ENCODE peak calls at places on chromosomes 11 and 22, in nine cellular contexts. One of them, this sample, is unnamed.

GRCh38 chr11:18743900-18744514 is 18.0 kb upstream of the IGSF22 start:
- DNase-seq in COR-L47: no peak
- DNase-seq in effector memory CD4-positive, alpha-beta T cell: no peak
- DNase-seq in activated naive CD8-positive, alpha-beta T cell treated with anti-CD3 and anti-CD28 coated beads, Interleukin-2, amount 50 U/mL, for 24 hours: no peak
- DNase-seq in Daoy: no peak
- DNase-seq in IMR-90: no peak
- DNase-seq in A172: no peak
- DNase-seq in stimulated activated CD8-positive, alpha-beta memory T cell treated with anti-CD3 and anti-CD28 coated beads, Interleukin-12 subunit alpha, Interleukin-12 subunit beta, amount 100 ng/mL, for 4 hours: no peak
- DNase-seq in skeletal muscle cell: no peak
- DNase-seq in this sample: no peak

GRCh38 chr11:795638-796564 is 2.2 kb downstream of the SLC25A22 start:
- DNase-seq in COR-L47: peak
- DNase-seq in effector memory CD4-positive, alpha-beta T cell: peak
- DNase-seq in activated naive CD8-positive, alpha-beta T cell treated with anti-CD3 and anti-CD28 coated beads, Interleukin-2, amount 50 U/mL, for 24 hours: peak
- DNase-seq in Daoy: peak
- DNase-seq in IMR-90: peak
- DNase-seq in A172: peak
- DNase-seq in stimulated activated CD8-positive, alpha-beta memory T cell treated with anti-CD3 and anti-CD28 coated beads, Interleukin-12 subunit alpha, Interleukin-12 subunit beta, amount 100 ng/mL, for 4 hours: peak
- DNase-seq in skeletal muscle cell: peak
- DNase-seq in this sample: peak

GRCh38 chr11:134100171-134100570 is 31.3 kb downstream of the JAM3 start:
- DNase-seq in COR-L47: no peak
- DNase-seq in effector memory CD4-positive, alpha-beta T cell: no peak
- DNase-seq in activated naive CD8-positive, alpha-beta T cell treated with anti-CD3 and anti-CD28 coated beads, Interleukin-2, amount 50 U/mL, for 24 hours: no peak
- DNase-seq in Daoy: no peak
- DNase-seq in IMR-90: no peak
- DNase-seq in A172: no peak
- DNase-seq in stimulated activated CD8-positive, alpha-beta memory T cell treated with anti-CD3 and anti-CD28 coated beads, Interleukin-12 subunit alpha, Interleukin-12 subunit beta, amount 100 ng/mL, for 4 hours: no peak
- DNase-seq in skeletal muscle cell: no peak
- DNase-seq in this sample: no peak

GRCh38 chr11:28464252-28464867 is 356.2 kb downstream of the METTL15 start:
- DNase-seq in COR-L47: no peak
- DNase-seq in effector memory CD4-positive, alpha-beta T cell: no peak
- DNase-seq in activated naive CD8-positive, alpha-beta T cell treated with anti-CD3 and anti-CD28 coated beads, Interleukin-2, amount 50 U/mL, for 24 hours: no peak
- DNase-seq in Daoy: no peak
- DNase-seq in IMR-90: peak
- DNase-seq in A172: no peak
- DNase-seq in stimulated activated CD8-positive, alpha-beta memory T cell treated with anti-CD3 and anti-CD28 coated beads, Interleukin-12 subunit alpha, Interleukin-12 subunit beta, amount 100 ng/mL, for 4 hours: no peak
- DNase-seq in skeletal muscle cell: peak
- DNase-seq in this sample: no peak

GRCh38 chr11:78420796-78421209 is 3.2 kb upstream of the GAB2 start:
- DNase-seq in COR-L47: no peak
- DNase-seq in effector memory CD4-positive, alpha-beta T cell: no peak
- DNase-seq in activated naive CD8-positive, alpha-beta T cell treated with anti-CD3 and anti-CD28 coated beads, Interleukin-2, amount 50 U/mL, for 24 hours: peak
- DNase-seq in Daoy: peak
- DNase-seq in IMR-90: peak
- DNase-seq in A172: peak
- DNase-seq in stimulated activated CD8-positive, alpha-beta memory T cell treated with anti-CD3 and anti-CD28 coated beads, Interleukin-12 subunit alpha, Interleukin-12 subunit beta, amount 100 ng/mL, for 4 hours: peak
- DNase-seq in skeletal muscle cell: peak
- DNase-seq in this sample: no peak

GRCh38 chr11:117189941-117190544 is 9.1 kb upstream of the TAGLN start:
- DNase-seq in COR-L47: no peak
- DNase-seq in effector memory CD4-positive, alpha-beta T cell: no peak
- DNase-seq in activated naive CD8-positive, alpha-beta T cell treated with anti-CD3 and anti-CD28 coated beads, Interleukin-2, amount 50 U/mL, for 24 hours: no peak
- DNase-seq in Daoy: no peak
- DNase-seq in IMR-90: no peak
- DNase-seq in A172: no peak
- DNase-seq in stimulated activated CD8-positive, alpha-beta memory T cell treated with anti-CD3 and anti-CD28 coated beads, Interleukin-12 subunit alpha, Interleukin-12 subunit beta, amount 100 ng/mL, for 4 hours: no peak
- DNase-seq in skeletal muscle cell: no peak
- DNase-seq in this sample: no peak

GRCh38 chr11:46537121-46537520 is 56.7 kb downstream of the AMBRA1 start:
- DNase-seq in COR-L47: no peak
- DNase-seq in effector memory CD4-positive, alpha-beta T cell: no peak
- DNase-seq in activated naive CD8-positive, alpha-beta T cell treated with anti-CD3 and anti-CD28 coated beads, Interleukin-2, amount 50 U/mL, for 24 hours: no peak
- DNase-seq in Daoy: no peak
- DNase-seq in IMR-90: peak
- DNase-seq in A172: no peak
- DNase-seq in stimulated activated CD8-positive, alpha-beta memory T cell treated with anti-CD3 and anti-CD28 coated beads, Interleukin-12 subunit alpha, Interleukin-12 subunit beta, amount 100 ng/mL, for 4 hours: no peak
- DNase-seq in skeletal muscle cell: no peak
- DNase-seq in this sample: peak

GRCh38 chr11:117833401-117833891 is 8.9 kb upstream of the FXYD2 start:
- DNase-seq in COR-L47: peak
- DNase-seq in effector memory CD4-positive, alpha-beta T cell: no peak
- DNase-seq in activated naive CD8-positive, alpha-beta T cell treated with anti-CD3 and anti-CD28 coated beads, Interleukin-2, amount 50 U/mL, for 24 hours: no peak
- DNase-seq in Daoy: no peak
- DNase-seq in IMR-90: no peak
- DNase-seq in A172: peak
- DNase-seq in stimulated activated CD8-positive, alpha-beta memory T cell treated with anti-CD3 and anti-CD28 coated beads, Interleukin-12 subunit alpha, Interleukin-12 subunit beta, amount 100 ng/mL, for 4 hours: no peak
- DNase-seq in skeletal muscle cell: peak
- DNase-seq in this sample: no peak

GRCh38 chr11:49208006-49208721 is at the start of gene FOLH1:
- DNase-seq in COR-L47: no peak
- DNase-seq in effector memory CD4-positive, alpha-beta T cell: no peak
- DNase-seq in activated naive CD8-positive, alpha-beta T cell treated with anti-CD3 and anti-CD28 coated beads, Interleukin-2, amount 50 U/mL, for 24 hours: no peak
- DNase-seq in Daoy: no peak
- DNase-seq in IMR-90: no peak
- DNase-seq in A172: no peak
- DNase-seq in stimulated activated CD8-positive, alpha-beta memory T cell treated with anti-CD3 and anti-CD28 coated beads, Interleukin-12 subunit alpha, Interleukin-12 subunit beta, amount 100 ng/mL, for 4 hours: no peak
- DNase-seq in skeletal muscle cell: no peak
- DNase-seq in this sample: peak

GRCh38 chr11:111093061-111093460 is 152.5 kb upstream of the POU2AF2 start:
- DNase-seq in COR-L47: no peak
- DNase-seq in effector memory CD4-positive, alpha-beta T cell: no peak
- DNase-seq in activated naive CD8-positive, alpha-beta T cell treated with anti-CD3 and anti-CD28 coated beads, Interleukin-2, amount 50 U/mL, for 24 hours: no peak
- DNase-seq in Daoy: no peak
- DNase-seq in IMR-90: no peak
- DNase-seq in A172: no peak
- DNase-seq in stimulated activated CD8-positive, alpha-beta memory T cell treated with anti-CD3 and anti-CD28 coated beads, Interleukin-12 subunit alpha, Interleukin-12 subunit beta, amount 100 ng/mL, for 4 hours: no peak
- DNase-seq in skeletal muscle cell: no peak
- DNase-seq in this sample: no peak

GRCh38 chr11:108666373-108666772 is 1.5 kb downstream of the DDX10 start:
- DNase-seq in COR-L47: no peak
- DNase-seq in effector memory CD4-positive, alpha-beta T cell: no peak
- DNase-seq in activated naive CD8-positive, alpha-beta T cell treated with anti-CD3 and anti-CD28 coated beads, Interleukin-2, amount 50 U/mL, for 24 hours: no peak
- DNase-seq in Daoy: no peak
- DNase-seq in IMR-90: no peak
- DNase-seq in A172: no peak
- DNase-seq in stimulated activated CD8-positive, alpha-beta memory T cell treated with anti-CD3 and anti-CD28 coated beads, Interleukin-12 subunit alpha, Interleukin-12 subunit beta, amount 100 ng/mL, for 4 hours: no peak
- DNase-seq in skeletal muscle cell: no peak
- DNase-seq in this sample: no peak

GRCh38 chr11:75558939-75559843 is 2.9 kb upstream of the SERPINH1 start:
- DNase-seq in COR-L47: no peak
- DNase-seq in effector memory CD4-positive, alpha-beta T cell: no peak
- DNase-seq in activated naive CD8-positive, alpha-beta T cell treated with anti-CD3 and anti-CD28 coated beads, Interleukin-2, amount 50 U/mL, for 24 hours: no peak
- DNase-seq in Daoy: peak
- DNase-seq in IMR-90: peak
- DNase-seq in A172: no peak
- DNase-seq in stimulated activated CD8-positive, alpha-beta memory T cell treated with anti-CD3 and anti-CD28 coated beads, Interleukin-12 subunit alpha, Interleukin-12 subunit beta, amount 100 ng/mL, for 4 hours: no peak
- DNase-seq in skeletal muscle cell: peak
- DNase-seq in this sample: no peak

GRCh38 chr22:37546436-37547248 is 13.6 kb upstream of the CDC42EP1 start:
- DNase-seq in COR-L47: no peak
- DNase-seq in effector memory CD4-positive, alpha-beta T cell: no peak
- DNase-seq in activated naive CD8-positive, alpha-beta T cell treated with anti-CD3 and anti-CD28 coated beads, Interleukin-2, amount 50 U/mL, for 24 hours: no peak
- DNase-seq in Daoy: no peak
- DNase-seq in IMR-90: peak
- DNase-seq in A172: peak
- DNase-seq in stimulated activated CD8-positive, alpha-beta memory T cell treated with anti-CD3 and anti-CD28 coated beads, Interleukin-12 subunit alpha, Interleukin-12 subunit beta, amount 100 ng/mL, for 4 hours: no peak
- DNase-seq in skeletal muscle cell: peak
- DNase-seq in this sample: no peak

GRCh38 chr11:128764617-128765095 is 70.8 kb downstream of the FLI1 start:
- DNase-seq in COR-L47: peak
- DNase-seq in effector memory CD4-positive, alpha-beta T cell: no peak
- DNase-seq in activated naive CD8-positive, alpha-beta T cell treated with anti-CD3 and anti-CD28 coated beads, Interleukin-2, amount 50 U/mL, for 24 hours: no peak
- DNase-seq in Daoy: no peak
- DNase-seq in IMR-90: no peak
- DNase-seq in A172: no peak
- DNase-seq in stimulated activated CD8-positive, alpha-beta memory T cell treated with anti-CD3 and anti-CD28 coated beads, Interleukin-12 subunit alpha, Interleukin-12 subunit beta, amount 100 ng/mL, for 4 hours: no peak
- DNase-seq in skeletal muscle cell: no peak
- DNase-seq in this sample: no peak

GRCh38 chr11:123430736-123431356 is 777 bp downstream of the GRAMD1B start:
- DNase-seq in COR-L47: peak
- DNase-seq in effector memory CD4-positive, alpha-beta T cell: peak
- DNase-seq in activated naive CD8-positive, alpha-beta T cell treated with anti-CD3 and anti-CD28 coated beads, Interleukin-2, amount 50 U/mL, for 24 hours: peak
- DNase-seq in Daoy: peak
- DNase-seq in IMR-90: peak
- DNase-seq in A172: peak
- DNase-seq in stimulated activated CD8-positive, alpha-beta memory T cell treated with anti-CD3 and anti-CD28 coated beads, Interleukin-12 subunit alpha, Interleukin-12 subunit beta, amount 100 ng/mL, for 4 hours: peak
- DNase-seq in skeletal muscle cell: no peak
- DNase-seq in this sample: peak

GRCh38 chr11:126682590-126682989 is 318.0 kb downstream of the KIRREL3 start:
- DNase-seq in COR-L47: no peak
- DNase-seq in effector memory CD4-positive, alpha-beta T cell: no peak
- DNase-seq in activated naive CD8-positive, alpha-beta T cell treated with anti-CD3 and anti-CD28 coated beads, Interleukin-2, amount 50 U/mL, for 24 hours: no peak
- DNase-seq in Daoy: no peak
- DNase-seq in IMR-90: no peak
- DNase-seq in A172: no peak
- DNase-seq in stimulated activated CD8-positive, alpha-beta memory T cell treated with anti-CD3 and anti-CD28 coated beads, Interleukin-12 subunit alpha, Interleukin-12 subunit beta, amount 100 ng/mL, for 4 hours: no peak
- DNase-seq in skeletal muscle cell: no peak
- DNase-seq in this sample: no peak

GRCh38 chr11:69002101-69002742 is 10.8 kb downstream of the MRGPRF start:
- DNase-seq in COR-L47: no peak
- DNase-seq in effector memory CD4-positive, alpha-beta T cell: no peak
- DNase-seq in activated naive CD8-positive, alpha-beta T cell treated with anti-CD3 and anti-CD28 coated beads, Interleukin-2, amount 50 U/mL, for 24 hours: no peak
- DNase-seq in Daoy: no peak
- DNase-seq in IMR-90: no peak
- DNase-seq in A172: no peak
- DNase-seq in stimulated activated CD8-positive, alpha-beta memory T cell treated with anti-CD3 and anti-CD28 coated beads, Interleukin-12 subunit alpha, Interleukin-12 subunit beta, amount 100 ng/mL, for 4 hours: no peak
- DNase-seq in skeletal muscle cell: no peak
- DNase-seq in this sample: no peak

GRCh38 chr22:46010177-46010867 is 33.4 kb upstream of the WNT7B start:
- DNase-seq in COR-L47: no peak
- DNase-seq in effector memory CD4-positive, alpha-beta T cell: no peak
- DNase-seq in activated naive CD8-positive, alpha-beta T cell treated with anti-CD3 and anti-CD28 coated beads, Interleukin-2, amount 50 U/mL, for 24 hours: no peak
- DNase-seq in Daoy: peak
- DNase-seq in IMR-90: peak
- DNase-seq in A172: no peak
- DNase-seq in stimulated activated CD8-positive, alpha-beta memory T cell treated with anti-CD3 and anti-CD28 coated beads, Interleukin-12 subunit alpha, Interleukin-12 subunit beta, amount 100 ng/mL, for 4 hours: no peak
- DNase-seq in skeletal muscle cell: no peak
- DNase-seq in this sample: peak

GRCh38 chr22:22684605-22685561 is 40.5 kb downstream of the GGTLC2 start:
- DNase-seq in COR-L47: no peak
- DNase-seq in effector memory CD4-positive, alpha-beta T cell: no peak
- DNase-seq in activated naive CD8-positive, alpha-beta T cell treated with anti-CD3 and anti-CD28 coated beads, Interleukin-2, amount 50 U/mL, for 24 hours: peak
- DNase-seq in Daoy: peak
- DNase-seq in IMR-90: peak
- DNase-seq in A172: peak
- DNase-seq in stimulated activated CD8-positive, alpha-beta memory T cell treated with anti-CD3 and anti-CD28 coated beads, Interleukin-12 subunit alpha, Interleukin-12 subunit beta, amount 100 ng/mL, for 4 hours: no peak
- DNase-seq in skeletal muscle cell: peak
- DNase-seq in this sample: peak

GRCh38 chr22:27737521-27737920 is 64.0 kb downstream of the MN1 start:
- DNase-seq in COR-L47: no peak
- DNase-seq in effector memory CD4-positive, alpha-beta T cell: no peak
- DNase-seq in activated naive CD8-positive, alpha-beta T cell treated with anti-CD3 and anti-CD28 coated beads, Interleukin-2, amount 50 U/mL, for 24 hours: no peak
- DNase-seq in Daoy: no peak
- DNase-seq in IMR-90: no peak
- DNase-seq in A172: no peak
- DNase-seq in stimulated activated CD8-positive, alpha-beta memory T cell treated with anti-CD3 and anti-CD28 coated beads, Interleukin-12 subunit alpha, Interleukin-12 subunit beta, amount 100 ng/mL, for 4 hours: no peak
- DNase-seq in skeletal muscle cell: no peak
- DNase-seq in this sample: no peak

GRCh38 chr22:49203091-49203862 is 624.4 kb downstream of the BRD1 start:
- DNase-seq in COR-L47: no peak
- DNase-seq in effector memory CD4-positive, alpha-beta T cell: no peak
- DNase-seq in activated naive CD8-positive, alpha-beta T cell treated with anti-CD3 and anti-CD28 coated beads, Interleukin-2, amount 50 U/mL, for 24 hours: no peak
- DNase-seq in Daoy: no peak
- DNase-seq in IMR-90: no peak
- DNase-seq in A172: no peak
- DNase-seq in stimulated activated CD8-positive, alpha-beta memory T cell treated with anti-CD3 and anti-CD28 coated beads, Interleukin-12 subunit alpha, Interleukin-12 subunit beta, amount 100 ng/mL, for 4 hours: no peak
- DNase-seq in skeletal muscle cell: no peak
- DNase-seq in this sample: no peak

GRCh38 chr11:23151819-23152218 is 291.5 kb upstream of the CCDC179 start:
- DNase-seq in COR-L47: no peak
- DNase-seq in effector memory CD4-positive, alpha-beta T cell: no peak
- DNase-seq in activated naive CD8-positive, alpha-beta T cell treated with anti-CD3 and anti-CD28 coated beads, Interleukin-2, amount 50 U/mL, for 24 hours: no peak
- DNase-seq in Daoy: no peak
- DNase-seq in IMR-90: peak
- DNase-seq in A172: no peak
- DNase-seq in stimulated activated CD8-positive, alpha-beta memory T cell treated with anti-CD3 and anti-CD28 coated beads, Interleukin-12 subunit alpha, Interleukin-12 subunit beta, amount 100 ng/mL, for 4 hours: no peak
- DNase-seq in skeletal muscle cell: no peak
- DNase-seq in this sample: no peak

GRCh38 chr22:43239102-43239875 is 52.4 kb upstream of the TTLL12 start:
- DNase-seq in COR-L47: no peak
- DNase-seq in effector memory CD4-positive, alpha-beta T cell: no peak
- DNase-seq in activated naive CD8-positive, alpha-beta T cell treated with anti-CD3 and anti-CD28 coated beads, Interleukin-2, amount 50 U/mL, for 24 hours: no peak
- DNase-seq in Daoy: no peak
- DNase-seq in IMR-90: no peak
- DNase-seq in A172: no peak
- DNase-seq in stimulated activated CD8-positive, alpha-beta memory T cell treated with anti-CD3 and anti-CD28 coated beads, Interleukin-12 subunit alpha, Interleukin-12 subunit beta, amount 100 ng/mL, for 4 hours: no peak
- DNase-seq in skeletal muscle cell: no peak
- DNase-seq in this sample: no peak

GRCh38 chr11:79206951-79207350 is 233.9 kb downstream of the TENM4 start:
- DNase-seq in COR-L47: no peak
- DNase-seq in effector memory CD4-positive, alpha-beta T cell: no peak
- DNase-seq in activated naive CD8-positive, alpha-beta T cell treated with anti-CD3 and anti-CD28 coated beads, Interleukin-2, amount 50 U/mL, for 24 hours: no peak
- DNase-seq in Daoy: no peak
- DNase-seq in IMR-90: no peak
- DNase-seq in A172: no peak
- DNase-seq in stimulated activated CD8-positive, alpha-beta memory T cell treated with anti-CD3 and anti-CD28 coated beads, Interleukin-12 subunit alpha, Interleukin-12 subunit beta, amount 100 ng/mL, for 4 hours: no peak
- DNase-seq in skeletal muscle cell: no peak
- DNase-seq in this sample: no peak

GRCh38 chr22:47621253-47621652 is 858.8 kb downstream of the TBC1D22A start:
- DNase-seq in COR-L47: no peak
- DNase-seq in effector memory CD4-positive, alpha-beta T cell: no peak
- DNase-seq in activated naive CD8-positive, alpha-beta T cell treated with anti-CD3 and anti-CD28 coated beads, Interleukin-2, amount 50 U/mL, for 24 hours: no peak
- DNase-seq in Daoy: no peak
- DNase-seq in IMR-90: no peak
- DNase-seq in A172: no peak
- DNase-seq in stimulated activated CD8-positive, alpha-beta memory T cell treated with anti-CD3 and anti-CD28 coated beads, Interleukin-12 subunit alpha, Interleukin-12 subunit beta, amount 100 ng/mL, for 4 hours: no peak
- DNase-seq in skeletal muscle cell: no peak
- DNase-seq in this sample: no peak

GRCh38 chr11:32003335-32003734 is 87.5 kb upstream of the RCN1 start:
- DNase-seq in COR-L47: no peak
- DNase-seq in effector memory CD4-positive, alpha-beta T cell: no peak
- DNase-seq in activated naive CD8-positive, alpha-beta T cell treated with anti-CD3 and anti-CD28 coated beads, Interleukin-2, amount 50 U/mL, for 24 hours: no peak
- DNase-seq in Daoy: no peak
- DNase-seq in IMR-90: no peak
- DNase-seq in A172: no peak
- DNase-seq in stimulated activated CD8-positive, alpha-beta memory T cell treated with anti-CD3 and anti-CD28 coated beads, Interleukin-12 subunit alpha, Interleukin-12 subunit beta, amount 100 ng/mL, for 4 hours: no peak
- DNase-seq in skeletal muscle cell: no peak
- DNase-seq in this sample: no peak

GRCh38 chr11:84564180-84564866 is 1062.8 kb downstream of the DLG2 start:
- DNase-seq in COR-L47: no peak
- DNase-seq in effector memory CD4-positive, alpha-beta T cell: no peak
- DNase-seq in activated naive CD8-positive, alpha-beta T cell treated with anti-CD3 and anti-CD28 coated beads, Interleukin-2, amount 50 U/mL, for 24 hours: peak
- DNase-seq in Daoy: peak
- DNase-seq in IMR-90: peak
- DNase-seq in A172: peak
- DNase-seq in stimulated activated CD8-positive, alpha-beta memory T cell treated with anti-CD3 and anti-CD28 coated beads, Interleukin-12 subunit alpha, Interleukin-12 subunit beta, amount 100 ng/mL, for 4 hours: no peak
- DNase-seq in skeletal muscle cell: no peak
- DNase-seq in this sample: peak

GRCh38 chr11:64485077-64485476 is 105.9 kb upstream of the SLC22A12 start:
- DNase-seq in COR-L47: no peak
- DNase-seq in effector memory CD4-positive, alpha-beta T cell: no peak
- DNase-seq in activated naive CD8-positive, alpha-beta T cell treated with anti-CD3 and anti-CD28 coated beads, Interleukin-2, amount 50 U/mL, for 24 hours: no peak
- DNase-seq in Daoy: no peak
- DNase-seq in IMR-90: no peak
- DNase-seq in A172: no peak
- DNase-seq in stimulated activated CD8-positive, alpha-beta memory T cell treated with anti-CD3 and anti-CD28 coated beads, Interleukin-12 subunit alpha, Interleukin-12 subunit beta, amount 100 ng/mL, for 4 hours: no peak
- DNase-seq in skeletal muscle cell: no peak
- DNase-seq in this sample: no peak

This sample was measured in SK-MEL-5.